ENCODE peak calls at places on chromosomes 12 and 14, in five cellular contexts. P, V, K, B and A are unnamed samples.

GRCh38 chr12:26238341-26239126 is 43.2 kb downstream of the SSPN start:
- DNase-seq in P (no peak), V (no peak), K (no peak), B (peak), A (no peak)

GRCh38 chr12:59010948-59011347 is 90.6 kb upstream of the LRIG3 start:
- DNase-seq in P (no peak), V (no peak), K (no peak), B (no peak), A (no peak)

GRCh38 chr12:7061138-7061537 is 620 bp downstream of the C1S start:
- DNase-seq in P (no peak), V (no peak), K (no peak), B (no peak), A (no peak)

GRCh38 chr14:68468437-68469207 is 324.2 kb downstream of the ZFP36L1 start:
- DNase-seq in P (peak), V (no peak), K (peak), B (no peak), A (no peak)

GRCh38 chr14:32657081-32657480 is 281.6 kb upstream of the NPAS3 start:
- DNase-seq in P (peak), V (no peak), K (no peak), B (no peak), A (peak)

GRCh38 chr12:131682511-131682895 is 28.4 kb upstream of the SFSWAP start:
- DNase-seq in P (no peak), V (no peak), K (no peak), B (no peak), A (no peak)

GRCh38 chr14:90727082-90727481 is 89.1 kb downstream of the TTC7B start:
- DNase-seq in P (no peak), V (no peak), K (no peak), B (no peak), A (peak)

GRCh38 chr12:946212-946611 is 3.3 kb downstream of the RAD52 start:
- DNase-seq in P (no peak), V (no peak), K (no peak), B (no peak), A (no peak)

GRCh38 chr12:128388461-128388921 is 121.5 kb downstream of the TMEM132C start:
- DNase-seq in P (no peak), V (no peak), K (no peak), B (peak), A (peak)

GRCh38 chr12:4701383-4701782 is 18.8 kb upstream of the GALNT8 start:
- DNase-seq in P (no peak), V (no peak), K (no peak), B (no peak), A (peak)

GRCh38 chr12:40016960-40017359 is 88.9 kb downstream of the SLC2A13 start:
- DNase-seq in P (peak), V (no peak), K (peak), B (no peak), A (no peak)

GRCh38 chr12:65175385-65175784 is 6.0 kb downstream of the LEMD3 start:
- DNase-seq in P (no peak), V (no peak), K (no peak), B (no peak), A (no peak)

GRCh38 chr14:96121660-96122395 is 82.7 kb downstream of the C14orf132 start:
- DNase-seq in P (peak), V (no peak), K (no peak), B (no peak), A (no peak)

GRCh38 chr14:81400202-81400678 is at the start of gene STON2:
- DNase-seq in P (peak), V (peak), K (peak), B (peak), A (peak)